ENCODE peak calls at places on chromosomes 11 and 22, in six cellular contexts. O, C, W, T, R and J are unnamed samples.
A peak's percentile ranks its signal among the peaks of the same experiment; 100 is the strongest.

GRCh38 chr11:72579816-72580647 is 94.2 kb downstream of the PDE2A start:
- DNase-seq in O (no peak), C (no peak), W (peak; percentile 8), T (no peak), R (peak; percentile 31), J (no peak)

GRCh38 chr11:26651916-26652315 is 69.9 kb downstream of the SLC5A12 start:
- DNase-seq in O (no peak), C (no peak), W (no peak), T (no peak), R (no peak), J (no peak)

GRCh38 chr11:12746593-12747097 is 72.4 kb downstream of the TEAD1 start:
- DNase-seq in O (peak; percentile 80), C (peak; percentile 50), W (peak; percentile 91), T (no peak), R (no peak), J (no peak)

GRCh38 chr11:14082338-14082737 is 119.8 kb downstream of the SPON1 start:
- DNase-seq in O (no peak), C (no peak), W (no peak), T (no peak), R (no peak), J (no peak)

GRCh38 chr11:10918698-10919097 is 60.8 kb upstream of the ZBED5 start:
- DNase-seq in O (no peak), C (no peak), W (no peak), T (no peak), R (no peak), J (no peak)

GRCh38 chr11:60762851-60763691 is 6.4 kb downstream of the MS4A15 start:
- DNase-seq in O (no peak), C (peak; percentile 72), W (no peak), T (no peak), R (no peak), J (no peak)

GRCh38 chr11:75063732-75064314 is 32.9 kb downstream of the OR2AT4 start:
- DNase-seq in O (no peak), C (no peak), W (no peak), T (no peak), R (no peak), J (no peak)

GRCh38 chr22:43828711-43829447 is 16.8 kb upstream of the EFCAB6 start:
- DNase-seq in O (no peak), C (no peak), W (no peak), T (no peak), R (no peak), J (peak; percentile 86)

GRCh38 chr22:24087071-24087795 is 76.1 kb downstream of the CABIN1 start:
- DNase-seq in O (no peak), C (no peak), W (no peak), T (no peak), R (no peak), J (no peak)

GRCh38 chr11:61065955-61066638 is 36.2 kb upstream of the CD5 start:
- DNase-seq in O (no peak), C (no peak), W (no peak), T (no peak), R (no peak), J (no peak)

GRCh38 chr11:77687088-77687487 is 49.5 kb upstream of the CLNS1A start:
- DNase-seq in O (no peak), C (no peak), W (no peak), T (no peak), R (no peak), J (no peak)

GRCh38 chr22:22199634-22200033 is 45.0 kb upstream of the VPREB1 start:
- DNase-seq in O (no peak), C (no peak), W (no peak), T (no peak), R (no peak), J (no peak)

GRCh38 chr22:45009881-45010531 is at the start of gene PHF21B:
- DNase-seq in O (no peak), C (peak; percentile 50), W (peak; percentile 71), T (peak; percentile 63), R (peak; percentile 38), J (peak; percentile 86)

GRCh38 chr11:35304393-35304790 is 115.0 kb downstream of the SLC1A2 start:
- DNase-seq in O (no peak), C (no peak), W (no peak), T (peak; percentile 24), R (no peak), J (no peak)

GRCh38 chr22:32476804-32477203 is 2.2 kb downstream of the FBXO7 start:
- DNase-seq in O (no peak), C (no peak), W (no peak), T (no peak), R (no peak), J (no peak)

GRCh38 chr11:128345316-128345715 is 242.0 kb downstream of the ETS1 start:
- DNase-seq in O (no peak), C (no peak), W (no peak), T (no peak), R (no peak), J (no peak)

GRCh38 chr11:88330826-88331428 is 6.6 kb downstream of the CTSC start:
- DNase-seq in O (no peak), C (no peak), W (no peak), T (no peak), R (no peak), J (no peak)

GRCh38 chr11:76824083-76824939 is 36.4 kb upstream of the ACER3 start:
- DNase-seq in O (no peak), C (no peak), W (no peak), T (no peak), R (no peak), J (no peak)

GRCh38 chr11:105609341-105609781 is 512 bp upstream of the GRIA4 start:
- DNase-seq in O (no peak), C (peak; percentile 20), W (no peak), T (no peak), R (no peak), J (no peak)

GRCh38 chr11:35239476-35240075 is 100.6 kb downstream of the CD44 start:
- DNase-seq in O (no peak), C (no peak), W (no peak), T (no peak), R (no peak), J (no peak)

GRCh38 chr11:78022397-78023396 is at the start of gene KCTD14:
- DNase-seq in O (no peak), C (peak; percentile 86), W (peak; percentile 29), T (no peak), R (peak; percentile 71), J (peak; percentile 87)

GRCh38 chr11:5380740-5381342 is 2.8 kb upstream of the OR51M1 start:
- DNase-seq in O (peak; percentile 31), C (peak; percentile 56), W (peak; percentile 15), T (peak; percentile 36), R (no peak), J (no peak)

GRCh38 chr11:28518825-28519224 is 410.6 kb downstream of the METTL15 start:
- DNase-seq in O (no peak), C (no peak), W (no peak), T (no peak), R (no peak), J (no peak)

GRCh38 chr11:110833033-110833484 is 120.8 kb upstream of the ARHGAP20 start:
- DNase-seq in O (no peak), C (no peak), W (no peak), T (no peak), R (no peak), J (no peak)

DNA sequence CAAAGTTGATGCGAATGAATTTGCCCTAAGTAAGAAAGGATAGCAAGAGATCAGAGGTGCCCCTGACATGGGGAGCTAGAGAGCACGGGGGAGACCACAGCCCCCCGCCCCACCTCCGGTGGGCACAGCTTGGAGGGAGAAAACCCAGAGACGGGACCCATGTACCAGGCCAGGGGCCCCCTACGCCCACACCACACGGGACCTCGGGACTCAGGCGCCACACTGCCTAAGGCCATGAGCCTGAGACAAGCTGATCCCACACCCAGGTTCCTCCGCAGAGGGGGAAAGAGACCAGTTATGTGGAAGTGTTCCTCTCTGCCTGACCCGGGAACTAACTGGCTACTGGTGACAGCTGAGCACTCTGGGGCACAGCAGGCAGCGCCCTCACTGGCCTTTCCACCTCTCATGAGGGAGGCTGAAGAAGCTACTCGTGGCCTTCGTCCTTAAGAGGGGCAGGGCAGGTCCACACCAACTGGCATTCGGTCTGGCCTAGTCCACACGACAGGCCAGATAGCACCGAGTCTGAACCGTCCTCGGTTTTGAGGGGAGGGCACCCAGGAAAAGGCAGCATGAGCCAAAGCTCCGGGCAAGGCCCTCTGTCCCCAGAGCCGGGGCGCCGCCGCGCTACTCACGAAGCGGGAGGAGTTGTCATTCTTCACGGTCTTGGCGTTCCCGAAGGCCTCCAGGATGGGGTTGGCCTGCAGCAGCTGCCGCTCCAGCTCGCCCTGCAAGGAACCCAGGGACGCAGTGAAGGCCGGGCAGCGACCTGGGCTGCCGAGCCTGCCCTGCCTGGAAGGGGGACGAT is 65.8 kb downstream of the MYH9 start:
- DNase-seq in O (no peak), C (no peak), W (no peak), T (no peak), R (no peak), J (peak; percentile 86)
- TF ChIP-seq POLR2A in O (no peak), C (no peak), W (no peak), T (no peak), R (no peak), J (no peak)

GRCh38 chr11:46529086-46529905 is 64.5 kb downstream of the AMBRA1 start:
- DNase-seq in O (peak; percentile 60), C (peak; percentile 76), W (peak; percentile 64), T (peak; percentile 89), R (no peak), J (peak; percentile 73)
- H3K27ac ChIP-seq in O (no peak overlapping the region), C (no peak overlapping the region), W (no peak overlapping the region), T (no peak overlapping the region), R (no peak overlapping the region), J (no peak overlapping the region)

GRCh38 chr11:7208391-7208790 is 43.3 kb upstream of the SYT9 start:
- DNase-seq in O (no peak), C (no peak), W (no peak), T (no peak), R (no peak), J (no peak)

GRCh38 chr11:7202412-7202811 is 49.3 kb upstream of the SYT9 start:
- DNase-seq in O (no peak), C (no peak), W (no peak), T (no peak), R (no peak), J (no peak)

GRCh38 chr11:7204778-7205177 is 46.9 kb upstream of the SYT9 start:
- DNase-seq in O (no peak), C (no peak), W (no peak), T (no peak), R (no peak), J (no peak)
- H3K4me1 ChIP-seq in O (no peaks in the 10 kb centered on the region), C (no peaks in the 10 kb centered on the region), W (no peaks in the 10 kb centered on the region), T (no peaks in the 10 kb centered on the region), R (no peaks in the 10 kb centered on the region), J (no peaks in the 10 kb centered on the region)

GRCh38 chr11:107858217-107859070 is at the start of gene SLC35F2:
- DNase-seq in O (peak; percentile 47), C (peak; percentile 72), W (no peak), T (peak; percentile 55), R (peak; percentile 62), J (peak; percentile 93)
- TF ChIP-seq POLR2A in O (no peak), C (peak; percentile 46), W (no peak), T (peak; percentile 44), R (no peak), J (no peak)

GRCh38 chr11:96105197-96105895 is 181.4 kb upstream of the MTMR2 start:
- DNase-seq in O (no peak), C (no peak), W (no peak), T (no peak), R (no peak), J (no peak)
- H3K27ac ChIP-seq in O (no peak overlapping the region), C (no peak overlapping the region), W (no peak overlapping the region), T (no peak overlapping the region), R (no peak overlapping the region), J (no peak overlapping the region)